ENCODE peak calls at places on chromosomes 5 and 9, in eight cellular contexts. W is HCT116, T is K562, H is endothelial cell of umbilical vein, O is H1, D is SK-N-SH, J is HepG2, B is GM12878. L is an unnamed sample.
A peak's percentile ranks its signal among the peaks of the same experiment; 100 is the strongest.

GRCh38 chr5:64722588-64722987 is 32.3 kb downstream of the SHISAL2B start:
- DNase-seq in W (no peak), T (no peak), H (no peak), O (no peak), D (no peak), J (no peak), B (no peak), L (no peak)

GRCh38 chr5:1519631-1520141 is 4.1 kb downstream of the LPCAT1 start:
- DNase-seq in W (no peak), T (no peak), H (no peak), O (peak; percentile 39), D (no peak), J (no peak), B (no peak), L (no peak)

GRCh38 chr5:149264432-149265069 is 7.1 kb upstream of the AFAP1L1 start:
- DNase-seq in W (peak; percentile 51), T (peak; percentile 42), H (no peak), O (peak; percentile 85), D (peak; percentile 22), J (peak; percentile 21), B (no peak), L (no peak)

GRCh38 chr5:78746990-78747389 is 98.4 kb upstream of the LHFPL2 start:
- DNase-seq in W (no peak), T (no peak), H (no peak), O (peak; percentile 56), D (no peak), J (no peak), B (no peak), L (no peak)

GRCh38 chr5:138466058-138466899 is 1.0 kb downstream of the EGR1 start:
- DNase-seq in W (no peak), T (peak; percentile 47), H (peak; percentile 1), O (no peak), D (peak; percentile 39), J (peak; percentile 84), B (no peak), L (no peak)

GRCh38 chr9:4339357-4339756 is 39.5 kb upstream of the GLIS3 start:
- DNase-seq in W (peak; percentile 81), T (peak; percentile 46), H (peak; percentile 86), O (peak; percentile 78), D (peak; percentile 64), J (peak; percentile 66), B (peak; percentile 52), L (peak; percentile 56)

GRCh38 chr9:34628656-34629491 is at the start of gene ARID3C:
- DNase-seq in W (no peak), T (peak; percentile 53), H (no peak), O (peak; percentile 70), D (peak; percentile 84), J (no peak), B (no peak), L (no peak)

GRCh38 chr9:136691316-136692189 is 4.3 kb upstream of the AGPAT2 start:
- DNase-seq in W (no peak), T (no peak), H (no peak), O (peak; percentile 57), D (no peak), J (no peak), B (no peak), L (no peak)

GRCh38 chr5:132466453-132467291 is 23.9 kb downstream of the IRF1 start:
- DNase-seq in W (no peak), T (peak; percentile 76), H (peak; percentile 79), O (no peak), D (no peak), J (peak; percentile 61), B (peak; percentile 94), L (no peak)

GRCh38 chr5:80269991-80270438 is 14.2 kb upstream of the SERINC5 start:
- DNase-seq in W (no peak), T (no peak), H (no peak), O (no peak), D (no peak), J (no peak), B (no peak), L (no peak)
- H3K9ac ChIP-seq in W (no peak overlapping the region), T (no peak overlapping the region), H (no peak overlapping the region), O (no peak overlapping the region), D (no peak overlapping the region), J (no peak overlapping the region), B (no peak overlapping the region), L (no peak overlapping the region)

GRCh38 chr9:739362-739761 is 102.1 kb upstream of the DMRT1 start:
- DNase-seq in W (no peak), T (no peak), H (no peak), O (no peak), D (no peak), J (no peak), B (no peak), L (no peak)

GRCh38 chr9:738209-738915 is 103.1 kb upstream of the DMRT1 start:
- DNase-seq in W (peak; percentile 32), T (no peak), H (no peak), O (no peak), D (no peak), J (no peak), B (no peak), L (no peak)

GRCh38 chr9:742104-742503 is 99.4 kb upstream of the DMRT1 start:
- DNase-seq in W (no peak), T (no peak), H (no peak), O (no peak), D (no peak), J (no peak), B (no peak), L (no peak)

GRCh38 chr9:734831-735511 is 106.5 kb upstream of the DMRT1 start:
- DNase-seq in W (no peak), T (no peak), H (peak; percentile 98), O (no peak), D (no peak), J (peak; percentile 79), B (no peak), L (no peak)

GRCh38 chr9:737400-738120 is 103.9 kb upstream of the DMRT1 start:
- DNase-seq in W (no peak), T (no peak), H (peak; percentile 44), O (no peak), D (no peak), J (no peak), B (no peak), L (no peak)
- TF ChIP-seq POLR2AphosphoS5 in W (no peak), T (no peak), H (no peak), O (no peak), D (no peak), J (no peak), B (no peak), L (no peak)

DNA sequence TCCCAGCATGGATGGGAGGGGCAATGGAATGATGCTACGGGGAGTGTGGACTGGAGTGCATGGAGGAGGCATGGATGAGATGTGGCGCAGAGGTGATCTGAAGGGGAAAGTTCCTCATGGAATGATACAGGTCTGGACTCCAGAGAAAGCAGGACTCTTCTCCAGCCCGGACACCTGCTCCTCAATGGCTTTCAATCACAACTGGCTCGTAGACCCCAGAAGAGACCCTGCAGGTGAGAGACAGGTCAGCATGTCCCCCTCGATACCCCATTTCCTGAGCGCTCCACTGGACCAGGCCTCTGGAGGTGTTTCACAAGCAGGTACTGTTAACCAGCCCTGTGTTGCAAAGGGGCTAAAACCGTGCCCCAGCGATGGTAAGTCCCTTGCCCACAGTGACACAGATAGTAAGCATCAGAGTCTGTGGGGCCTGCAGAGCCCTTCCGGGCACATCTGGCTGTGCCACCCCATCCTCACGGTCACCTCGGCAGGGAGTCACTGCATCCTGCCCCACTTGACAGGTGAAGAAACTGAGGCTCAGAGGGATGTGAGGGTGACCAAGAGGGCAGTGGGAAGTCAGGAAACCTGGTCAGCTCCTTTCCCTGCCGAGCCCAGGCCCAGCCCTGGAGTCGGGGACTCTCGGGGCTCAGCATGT is 5.5 kb upstream of the DPM2 start:
- DNase-seq in W (no peak), T (no peak), H (no peak), O (no peak), D (no peak), J (no peak), B (no peak), L (no peak)
- H3K9ac ChIP-seq in W (no peak overlapping the region), T (peak overlapping the region; percentile 54), H (no peak overlapping the region), O (no peak overlapping the region), D (no peak overlapping the region), J (no peak overlapping the region), B (no peak overlapping the region), L (no peak overlapping the region)

DNA sequence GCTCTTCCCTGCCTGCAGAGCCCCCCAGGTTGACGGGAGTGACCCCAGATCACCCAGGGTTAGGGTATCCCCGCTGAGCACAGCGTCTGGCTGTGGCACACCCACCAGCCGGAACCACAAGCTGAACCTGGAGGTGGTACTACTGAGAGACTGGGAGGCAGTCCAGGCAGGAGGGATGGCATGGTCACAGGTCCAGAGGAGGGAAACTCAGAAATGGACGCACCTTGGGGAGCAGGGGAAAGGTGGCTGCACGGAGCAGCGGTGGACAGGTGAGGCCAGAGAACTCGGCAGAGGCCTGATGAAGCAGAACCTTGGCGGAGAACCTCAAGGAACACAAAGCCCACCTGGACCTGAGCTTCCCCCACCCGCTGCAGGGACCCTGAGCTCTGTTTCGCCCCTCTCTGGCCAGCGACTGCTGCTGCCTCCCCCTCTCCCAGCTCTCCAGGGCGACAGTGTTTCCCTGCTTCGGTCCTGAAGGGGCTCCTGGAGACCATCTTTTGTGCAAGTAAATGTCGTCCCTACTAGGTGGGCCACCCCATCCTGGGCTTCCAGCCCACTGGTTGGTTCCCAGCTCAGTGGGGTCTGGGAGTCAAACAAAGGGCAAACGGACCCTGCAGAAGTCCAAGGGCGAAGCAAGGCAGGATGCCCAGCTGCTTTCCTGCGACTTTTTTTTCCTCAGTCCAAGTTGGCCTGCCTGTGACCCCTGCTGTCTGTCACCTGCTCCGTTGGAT is 845 bp downstream of the ADGRD2 start:
- DNase-seq in W (no peak), T (no peak), H (no peak), O (no peak), D (peak; percentile 53), J (no peak), B (no peak), L (no peak)
- TF ChIP-seq POLR2AphosphoS5 in W (no peak), T (no peak), H (no peak), O (no peak), D (no peak), J (no peak), B (no peak), L (no peak)

DNA sequence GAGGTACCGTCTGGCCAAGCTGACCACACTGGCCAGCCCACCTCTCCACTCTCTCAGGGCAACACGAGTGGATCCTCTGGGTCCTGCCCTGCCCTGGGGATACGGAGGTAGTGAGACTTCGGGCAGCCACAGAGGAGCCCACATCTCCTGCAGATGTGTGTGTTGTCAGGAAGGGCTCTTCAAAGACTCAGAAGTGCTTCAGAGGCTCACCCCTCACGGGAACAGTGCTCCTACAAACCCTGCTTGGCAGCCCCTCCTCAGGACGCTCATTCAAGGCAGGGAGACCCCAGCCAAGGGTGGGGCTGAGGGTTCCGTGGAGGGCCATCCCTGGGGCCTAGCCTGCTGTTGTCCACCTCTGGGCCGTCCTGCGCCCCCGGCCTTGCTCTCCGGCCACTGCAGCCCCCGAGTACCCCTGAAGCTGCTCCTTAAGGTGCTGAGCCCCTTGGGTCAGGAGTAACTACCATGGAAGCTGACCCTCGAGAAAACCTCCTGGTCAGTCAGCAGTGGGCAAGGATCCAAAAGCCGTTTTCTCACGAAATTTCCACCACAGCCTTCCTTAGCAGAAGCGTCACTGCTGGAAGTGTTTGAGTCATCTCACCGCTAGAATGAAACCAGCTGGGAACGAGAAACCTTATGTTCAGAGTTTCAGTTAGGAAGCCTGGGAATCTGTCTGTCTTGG is 23.2 kb upstream of the LRRC14B start:
- DNase-seq in W (no peak), T (no peak), H (peak; percentile 17), O (no peak), D (no peak), J (no peak), B (no peak), L (no peak)
- H3K9ac ChIP-seq in W (no peak overlapping the region), T (no peak overlapping the region), H (no peak overlapping the region), O (no peak overlapping the region), D (peak overlapping the region; percentile 2), J (no peak overlapping the region), B (no peak overlapping the region), L (no peak overlapping the region)

L was measured in SK-N-MC.